ENCODE peak calls at places on chromosomes 13 and 19, in nine cellular contexts. E, I, Z, Q, Y, F, K, X and G are unnamed samples.

GRCh38 chr19:33284756-33285155 is 17.6 kb downstream of the CEBPA start:
- DNase-seq in E (no peak), I (no peak), Z (no peak), Q (no peak), Y (no peak), F (no peak), K (no peak), X (no peak), G (no peak)

GRCh38 chr13:45468676-45469075 is 3.9 kb downstream of the COG3 start:
- DNase-seq in E (no peak), I (no peak), Z (no peak), Q (no peak), Y (no peak), F (no peak), K (no peak), X (no peak), G (no peak)

GRCh38 chr13:35514801-35515502 is 38.5 kb upstream of the MAB21L1 start:
- DNase-seq in E (no peak), I (no peak), Z (no peak), Q (no peak), Y (no peak), F (no peak), K (no peak), X (peak), G (no peak)

GRCh38 chr19:27741236-27741635 is 1471.7 kb downstream of the UQCRFS1 start:
- DNase-seq in E (no peak), I (no peak), Z (no peak), Q (no peak), Y (no peak), F (no peak), K (no peak), X (no peak), G (no peak)

GRCh38 chr13:96984061-96984508 is 10.2 kb downstream of the OXGR1 start:
- DNase-seq in E (peak), I (no peak), Z (no peak), Q (no peak), Y (peak), F (no peak), K (no peak), X (peak), G (peak)

GRCh38 chr19:46478356-46478986 is 7.1 kb upstream of the PNMA8A start:
- DNase-seq in E (peak), I (no peak), Z (no peak), Q (no peak), Y (no peak), F (no peak), K (no peak), X (peak), G (no peak)

GRCh38 chr19:16737909-16738308 is 18.3 kb downstream of the NWD1 start:
- DNase-seq in E (peak), I (no peak), Z (no peak), Q (no peak), Y (no peak), F (no peak), K (no peak), X (no peak), G (no peak)

GRCh38 chr13:46386996-46387851 is at the start of gene RUBCNL:
- DNase-seq in E (no peak), I (no peak), Z (peak), Q (no peak), Y (peak), F (no peak), K (no peak), X (peak), G (peak)

GRCh38 chr13:91280806-91281205 is 66.7 kb upstream of the MIR17HG start:
- DNase-seq in E (no peak), I (peak), Z (no peak), Q (no peak), Y (no peak), F (no peak), K (no peak), X (no peak), G (peak)

GRCh38 chr19:7177926-7178325 is 108.4 kb downstream of the ZNF557 start:
- DNase-seq in E (no peak), I (no peak), Z (no peak), Q (no peak), Y (no peak), F (no peak), K (no peak), X (no peak), G (no peak)